ENCODE peak calls at places on chromosomes 13 and 19, in four cellular contexts. Q, P, G and J are unnamed samples.

GRCh38 chr19:49119411-49120324 is at the start of gene PPFIA3:
- DNase-seq in G (no peak), P (no peak), Q (peak), J (peak)

GRCh38 chr13:84445776-84446175 is 563.5 kb upstream of the SLITRK1 start:
- DNase-seq in P (no peak), G (no peak), Q (no peak), J (peak)

GRCh38 chr19:2744113-2744512 is 4.3 kb upstream of the SLC39A3 start:
- DNase-seq in P (no peak), G (no peak), Q (no peak), J (no peak)

GRCh38 chr13:66805657-66806056 is 424.5 kb downstream of the PCDH9 start:
- DNase-seq in P (peak), Q (peak), G (no peak), J (no peak)

GRCh38 chr19:11137542-11138384 is 17.8 kb downstream of the SPC24 start:
- DNase-seq in G (peak), Q (peak), P (peak), J (peak)

GRCh38 chr19:48874309-48875135 is 2.3 kb downstream of the PPP1R15A start:
- DNase-seq in G (no peak), Q (peak), P (no peak), J (peak)

GRCh38 chr19:10424011-10424637 is 3.8 kb downstream of the PDE4A start:
- DNase-seq in P (no peak), Q (peak), G (no peak), J (peak)

GRCh38 chr13:74226791-74227475 is 92.7 kb upstream of the KLF12 start:
- DNase-seq in P (no peak), Q (no peak), G (no peak), J (no peak)

GRCh38 chr13:31956944-31957644 is 74.5 kb upstream of the FRY start:
- DNase-seq in Q (no peak), G (no peak), P (peak), J (no peak)

GRCh38 chr19:17327654-17328516 is 6.8 kb downstream of the ANO8 start:
- DNase-seq in G (no peak), Q (peak), P (no peak), J (no peak)

GRCh38 chr13:90107658-90108057 is 1239.8 kb upstream of the MIR17HG start:
- DNase-seq in P (no peak), G (no peak), Q (no peak), J (no peak)

GRCh38 chr13:110874508-110874960 is 40.3 kb downstream of the ANKRD10 start:
- DNase-seq in G (peak), Q (peak), P (peak), J (peak)

GRCh38 chr19:18419699-18420460 is 682 bp downstream of the SSBP4 start:
- DNase-seq in Q (no peak), P (no peak), G (no peak), J (no peak)